ENCODE peak calls at places on chromosomes 1 and 21, in ten cellular contexts. I is cardiac fibroblast, J is mucosa of descending colon, B is T-helper 17 cell, L is left cardiac atrium, T is omental fat pad, C is GM12892, V is stomach, P is HCT116, H is germinal center. Y is an unnamed sample.

GRCh38 chr1:59142663-59143487 is 154.0 kb upstream of the FGGY start:
- DNase-seq in L (no peak), H (no peak), C (no peak), B (no peak), P (peak; percentile 53), V (no peak), T (no peak), J (no peak), I (peak; percentile 96), Y (no peak)

GRCh38 chr1:62235576-62235975 is 40.9 kb downstream of the L1TD1 start:
- DNase-seq in I (no peak), L (no peak), P (no peak), V (no peak), C (no peak), T (no peak), H (no peak), B (no peak), J (no peak), Y (no peak)

GRCh38 chr1:232950919-232951579 is 638 bp downstream of the NTPCR start:
- DNase-seq in C (no peak), L (no peak), J (peak; percentile 50), I (peak; percentile 17), T (no peak), B (no peak), V (no peak), P (no peak), H (peak; percentile 36), Y (no peak)

GRCh38 chr21:46295996-46296752 is 10.0 kb downstream of the YBEY start:
- DNase-seq in L (peak; percentile 93), V (peak; percentile 55), P (no peak), J (peak; percentile 75), C (no peak), B (peak; percentile 45), T (peak; percentile 38), I (peak; percentile 93), H (peak; percentile 88), Y (no peak)

GRCh38 chr1:4307911-4308545 is 346.4 kb upstream of the AJAP1 start:
- DNase-seq in C (no peak), H (no peak), P (no peak), B (no peak), J (no peak), T (no peak), I (no peak), V (no peak), L (no peak), Y (no peak)

GRCh38 chr1:26170472-26170821 is 739 bp downstream of the ZNF593 start:
- DNase-seq in P (no peak), T (no peak), I (no peak), J (no peak), C (no peak), L (no peak), H (no peak), V (no peak), B (no peak), Y (no peak)

GRCh38 chr1:28934676-28935075 is 20.3 kb downstream of the EPB41 start:
- DNase-seq in I (no peak), B (no peak), P (no peak), L (no peak), V (no peak), C (no peak), T (no peak), J (no peak), H (no peak), Y (no peak)

GRCh38 chr1:11650331-11650991 is 3.8 kb downstream of the FBXO2 start:
- DNase-seq in T (no peak), B (peak; percentile 65), I (peak; percentile 74), H (peak; percentile 63), V (peak; percentile 89), C (no peak), L (peak; percentile 86), P (peak; percentile 38), J (peak; percentile 76), Y (no peak)

GRCh38 chr1:234972411-234973191 is 156.0 kb downstream of the TOMM20 start:
- DNase-seq in V (no peak), I (no peak), C (no peak), H (no peak), P (no peak), T (no peak), J (peak; percentile 41), B (no peak), L (no peak), Y (no peak)

GRCh38 chr1:85343612-85344255 is 67.3 kb upstream of the BCL10 start:
- DNase-seq in C (no peak), V (no peak), J (no peak), I (peak; percentile 90), H (no peak), B (no peak), T (no peak), P (no peak), L (no peak), Y (no peak)

Y was measured in nucleus accumbens.